ENCODE peak calls at places on chromosomes 7 and 10, in five cellular contexts. D, W, E, I and N are unnamed samples.
A peak's percentile ranks its signal among the peaks of the same experiment; 100 is the strongest.

GRCh38 chr10:71335173-71335572 is 16.1 kb downstream of the SLC29A3 start:
- DNase-seq in D (no peak), W (no peak), E (no peak), I (no peak), N (no peak)

GRCh38 chr7:76189276-76189675 is 12.4 kb upstream of the SRRM3 start:
- DNase-seq in D (no peak), W (no peak), E (no peak), I (no peak), N (no peak)

GRCh38 chr7:77980087-77980713 is 181.6 kb downstream of the PHTF2 start:
- DNase-seq in D (no peak), W (no peak), E (peak; percentile 56), I (no peak), N (no peak)

GRCh38 chr7:111765936-111766643 is 203.8 kb upstream of the IMMP2L start:
- DNase-seq in D (no peak), W (no peak), E (no peak), I (no peak), N (no peak)

GRCh38 chr7:27922907-27923306 is 182.9 kb downstream of the TAX1BP1 start:
- DNase-seq in D (peak; percentile 38), W (no peak), E (no peak), I (no peak), N (no peak)

GRCh38 chr10:4943821-4944220 is 19.4 kb upstream of the AKR1C1 start:
- DNase-seq in D (no peak), W (no peak), E (no peak), I (no peak), N (no peak)

GRCh38 chr7:149495785-149496641 is 1.6 kb downstream of the ZNF746 start:
- DNase-seq in D (no peak), W (no peak), E (peak; percentile 61), I (no peak), N (peak; percentile 54)

GRCh38 chr10:74641659-74642058 is 184.7 kb upstream of the KAT6B start:
- DNase-seq in D (no peak), W (no peak), E (no peak), I (no peak), N (no peak)

GRCh38 chr10:5622586-5622985 is 43.8 kb downstream of the ASB13 start:
- DNase-seq in D (no peak), W (no peak), E (no peak), I (no peak), N (no peak)

GRCh38 chr7:108805808-108806397 is 236.2 kb downstream of the DNAJB9 start:
- DNase-seq in D (no peak), W (peak; percentile 27), E (peak; percentile 25), I (peak; percentile 52), N (peak; percentile 5)

GRCh38 chr10:102645388-102645740 is 1.1 kb downstream of the TRIM8 start:
- DNase-seq in D (no peak), W (peak; percentile 39), E (peak; percentile 57), I (no peak), N (peak; percentile 79)

GRCh38 chr10:102645741-102646609 is 1.7 kb downstream of the TRIM8 start:
- DNase-seq in D (peak; percentile 69), W (peak; percentile 82), E (peak; percentile 66), I (peak; percentile 56), N (peak; percentile 44)

GRCh38 chr10:102643346-102644065 is 773 bp upstream of the TRIM8 start:
- DNase-seq in D (no peak), W (peak; percentile 38), E (peak; percentile 76), I (peak; percentile 29), N (peak; percentile 70)

GRCh38 chr10:102644066-102644645 is at the start of gene TRIM8:
- DNase-seq in D (no peak), W (no peak), E (peak; percentile 66), I (peak; percentile 39), N (peak; percentile 55)

GRCh38 chr10:102644646-102645387 is 538 bp downstream of the TRIM8 start:
- DNase-seq in D (no peak), W (peak; percentile 80), E (peak; percentile 79), I (peak; percentile 28), N (peak; percentile 70)
- TF ChIP-seq ZBTB33 in D (no peak), W (no peak), E (no peak), I (no peak), N (peak; percentile 85)

GRCh38 chr10:120131183-120131582 is 238.7 kb downstream of the SEC23IP start:
- DNase-seq in D (no peak), W (no peak), E (no peak), I (no peak), N (no peak)
- TF ChIP-seq ZBTB33 in D (no peak), W (no peak), E (no peak), I (no peak), N (no peak)

GRCh38 chr10:79981673-79982485 is 33.0 kb upstream of the SFTPD start:
- DNase-seq in D (no peak), W (peak; percentile 23), E (peak; percentile 88), I (no peak), N (peak; percentile 6)
- TF ChIP-seq ZBTB33 in D (no peak), W (no peak), E (no peak), I (no peak), N (no peak)

DNA sequence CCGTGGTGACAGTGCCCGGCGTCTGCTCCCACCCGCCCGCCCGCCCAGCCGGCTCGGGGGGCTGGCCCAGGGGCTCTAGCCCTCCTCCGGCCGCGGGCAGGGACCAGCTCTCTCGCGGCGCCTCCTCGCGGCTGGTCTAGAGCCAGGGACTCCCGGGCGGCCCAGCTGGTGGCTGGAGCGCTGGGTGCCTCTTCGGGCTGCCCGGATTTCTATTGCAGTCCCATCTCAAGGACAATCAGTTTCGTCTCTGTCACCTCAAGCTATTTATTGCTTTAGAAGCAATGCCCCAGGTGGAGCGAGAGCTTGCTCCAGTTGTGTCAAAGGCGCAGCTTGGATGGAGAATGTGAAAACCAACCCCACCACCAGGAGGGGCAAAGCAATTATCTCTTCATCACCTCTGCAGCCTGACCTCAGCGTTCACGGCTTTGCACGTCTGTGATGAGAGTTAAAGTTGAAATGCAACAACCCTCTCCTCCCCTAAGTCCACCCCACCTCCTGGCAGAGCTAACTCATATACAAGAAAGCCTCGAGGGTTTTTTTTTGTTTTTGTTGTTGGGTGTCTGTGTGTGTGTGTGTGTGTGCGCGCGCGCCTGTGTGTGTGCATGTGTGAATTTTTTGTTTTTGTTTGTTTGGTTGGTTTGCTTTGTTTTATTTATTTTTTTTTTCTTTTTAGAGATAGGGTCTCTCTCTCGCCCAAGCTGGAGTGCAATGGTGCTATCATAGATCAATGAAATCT is at the start of gene ITGA8:
- DNase-seq in D (no peak), W (no peak), E (peak; percentile 48), I (no peak), N (no peak)
- TF ChIP-seq ZBTB33 in D (no peak), W (no peak), E (no peak), I (no peak), N (no peak)

DNA sequence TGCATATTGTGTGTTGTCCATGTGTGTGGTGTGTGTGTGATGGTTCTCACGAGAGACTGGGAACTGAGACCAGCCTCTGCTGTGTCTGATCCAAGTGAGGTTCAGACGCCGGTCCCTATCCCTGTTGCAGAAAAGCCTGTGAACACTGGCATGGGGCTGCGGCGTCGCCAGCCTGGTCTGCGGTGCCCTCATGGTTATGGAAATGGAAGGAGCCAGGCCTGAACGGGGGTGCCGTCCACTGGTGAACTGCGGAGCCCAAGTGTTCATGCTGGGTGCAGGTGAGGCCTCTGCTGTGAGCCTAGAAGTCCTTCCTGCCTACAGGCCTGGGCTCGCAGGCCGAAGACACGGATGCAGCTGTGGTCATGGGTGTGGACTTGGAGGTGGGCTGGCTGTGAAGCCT is 18.7 kb upstream of the NCAPG2 start:
- DNase-seq in D (no peak), W (no peak), E (no peak), I (no peak), N (no peak)
- TF ChIP-seq ZBTB33 in D (no peak), W (no peak), E (no peak), I (no peak), N (no peak)